ENCODE peak calls at places on chromosomes 11 and 22, in five cellular contexts. E, V, X, R and I are unnamed samples.

GRCh38 chr11:65116370-65117205 is 913 bp downstream of the ZNHIT2 start:
- DNase-seq in E (peak), V (no peak), X (peak), R (peak), I (no peak)

GRCh38 chr22:21010426-21011113 is 4.4 kb upstream of the P2RX6 start:
- DNase-seq in E (no peak), V (no peak), X (no peak), R (no peak), I (no peak)

GRCh38 chr11:9030601-9031000 is 26.8 kb upstream of the NRIP3 start:
- DNase-seq in E (no peak), V (no peak), X (peak), R (no peak), I (no peak)

GRCh38 chr22:33785283-33785991 is 134.8 kb downstream of the LARGE1 start:
- DNase-seq in E (peak), V (peak), X (peak), R (no peak), I (no peak)

GRCh38 chr11:88050247-88050646 is 125.0 kb downstream of the RAB38 start:
- DNase-seq in E (no peak), V (no peak), X (peak), R (no peak), I (no peak)

GRCh38 chr22:22968366-22968765 is 80.8 kb downstream of the IGLL5 start:
- DNase-seq in E (no peak), V (no peak), X (no peak), R (no peak), I (no peak)

GRCh38 chr11:79076526-79077115 is 364.2 kb downstream of the TENM4 start:
- DNase-seq in E (peak), V (no peak), X (peak), R (peak), I (no peak)

GRCh38 chr11:12185914-12186313 is 75.5 kb downstream of the MICAL2 start:
- DNase-seq in E (no peak), V (no peak), X (no peak), R (peak), I (no peak)

GRCh38 chr11:65415499-65416340 is 6.9 kb upstream of the NEAT1 start:
- DNase-seq in E (no peak), V (no peak), X (no peak), R (no peak), I (no peak)

GRCh38 chr11:92104349-92104748 is 120.3 kb upstream of the FAT3 start:
- DNase-seq in E (no peak), V (no peak), X (no peak), R (peak), I (no peak)

GRCh38 chr11:99135508-99135907 is 114.8 kb downstream of the CNTN5 start:
- DNase-seq in E (no peak), V (no peak), X (no peak), R (no peak), I (no peak)

GRCh38 chr11:35144103-35144741 is 5.3 kb downstream of the CD44 start:
- DNase-seq in E (peak), V (peak), X (peak), R (no peak), I (peak)

GRCh38 chr22:48885271-48885918 is 942.3 kb downstream of the BRD1 start:
- DNase-seq in E (no peak), V (no peak), X (no peak), R (no peak), I (no peak)

GRCh38 chr11:67158241-67158640 is 39.2 kb downstream of the KDM2A start:
- DNase-seq in E (no peak), V (no peak), X (no peak), R (no peak), I (no peak)
- H3K4me3 ChIP-seq in E (no peak), V (no peak), X (no peak), R (no peak), I (no peak)

GRCh38 chr11:102378818-102379217 is 31.8 kb downstream of the BIRC2 start:
- DNase-seq in E (no peak), V (no peak), X (no peak), R (no peak), I (no peak)
- H3K4me3 ChIP-seq in E (no peak), V (no peak), X (no peak), R (no peak), I (no peak)

GRCh38 chr11:26914968-26915367 is 78.9 kb upstream of the FIBIN start:
- DNase-seq in E (peak), V (no peak), X (no peak), R (peak), I (no peak)
- H3K4me3 ChIP-seq in E (no peak), V (no peak), X (no peak), R (no peak), I (no peak)

GRCh38 chr11:118618991-118619375 is 11.6 kb downstream of the PHLDB1 start:
- DNase-seq in E (no peak), V (peak), X (peak), R (no peak), I (peak)

GRCh38 chr11:118619444-118620205 is 12.2 kb downstream of the PHLDB1 start:
- DNase-seq in E (no peak), V (peak), X (peak), R (no peak), I (peak)

GRCh38 chr11:118621071-118621815 is 13.8 kb downstream of the PHLDB1 start:
- DNase-seq in E (no peak), V (peak), X (peak), R (peak), I (peak)

GRCh38 chr11:118621898-118622375 is 14.5 kb downstream of the PHLDB1 start:
- DNase-seq in E (no peak), V (no peak), X (no peak), R (no peak), I (no peak)

DNA sequence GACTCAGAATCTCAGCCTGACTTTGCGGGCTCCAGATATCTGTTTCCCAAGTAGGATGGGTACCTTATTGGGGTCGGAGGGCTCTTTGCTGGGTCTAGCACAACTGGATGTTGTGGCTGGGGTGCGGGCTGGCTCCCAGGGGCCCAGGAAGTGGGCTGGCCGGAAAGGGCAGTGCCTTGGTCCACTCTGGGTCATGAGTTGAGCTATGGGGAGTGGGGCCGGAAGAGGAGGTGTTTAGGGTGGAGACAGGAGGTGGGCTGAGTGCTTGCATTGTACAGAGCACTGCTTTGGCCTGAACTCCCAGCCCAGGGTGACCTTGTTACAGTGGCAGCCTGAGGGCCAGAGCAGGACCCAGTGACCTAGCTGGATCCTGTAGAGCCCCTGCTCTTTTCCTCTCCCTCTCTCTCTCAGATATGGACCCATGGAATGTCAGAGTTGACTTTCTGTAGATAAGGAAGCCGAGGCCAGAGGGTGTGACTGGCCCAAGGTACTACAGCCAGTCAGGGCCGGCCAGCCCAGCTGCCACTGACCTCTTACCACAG is 13.2 kb downstream of the PHLDB1 start:
- DNase-seq in E (no peak), V (no peak), X (no peak), R (no peak), I (no peak)
- H3K4me3 ChIP-seq in E (no peak), V (peak), X (peak), R (no peak), I (peak)

DNA sequence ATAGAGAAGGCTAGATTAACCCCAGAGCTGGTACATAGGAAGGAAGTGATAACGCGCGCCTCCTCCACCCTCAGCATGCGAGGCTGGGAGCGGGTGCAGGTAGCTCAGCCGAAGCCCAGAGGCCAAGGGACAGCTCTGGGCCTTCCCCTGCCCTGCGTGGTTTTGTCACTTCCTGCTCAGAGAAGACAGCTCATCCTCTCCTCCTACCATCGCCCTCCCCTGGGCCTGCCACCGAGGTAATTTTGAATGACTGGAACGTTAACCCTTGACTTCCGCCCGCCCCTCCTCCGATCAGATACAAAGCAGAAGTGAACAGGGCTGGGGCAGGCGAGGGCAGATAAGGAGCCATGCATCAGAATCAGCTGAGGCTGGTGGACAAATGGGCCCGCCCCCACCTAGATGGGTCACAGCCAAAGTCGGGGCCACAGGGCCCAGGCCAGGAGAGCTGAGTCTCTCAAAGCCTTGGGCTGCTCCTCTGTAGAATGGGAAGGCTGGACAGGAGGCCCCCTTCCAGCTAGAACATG is 1.6 kb downstream of the RAC2 start:
- DNase-seq in E (peak), V (no peak), X (peak), R (peak), I (no peak)
- H3K4me3 ChIP-seq in E (peak), V (no peak), X (peak), R (no peak), I (no peak)

GRCh38 chr11:62925745-62926668 is 4.8 kb upstream of the CHRM1 start:
- DNase-seq in E (no peak), V (no peak), X (no peak), R (peak), I (no peak)
- H3K4me3 ChIP-seq in E (no peak), V (no peak), X (no peak), R (peak), I (peak)

DNA sequence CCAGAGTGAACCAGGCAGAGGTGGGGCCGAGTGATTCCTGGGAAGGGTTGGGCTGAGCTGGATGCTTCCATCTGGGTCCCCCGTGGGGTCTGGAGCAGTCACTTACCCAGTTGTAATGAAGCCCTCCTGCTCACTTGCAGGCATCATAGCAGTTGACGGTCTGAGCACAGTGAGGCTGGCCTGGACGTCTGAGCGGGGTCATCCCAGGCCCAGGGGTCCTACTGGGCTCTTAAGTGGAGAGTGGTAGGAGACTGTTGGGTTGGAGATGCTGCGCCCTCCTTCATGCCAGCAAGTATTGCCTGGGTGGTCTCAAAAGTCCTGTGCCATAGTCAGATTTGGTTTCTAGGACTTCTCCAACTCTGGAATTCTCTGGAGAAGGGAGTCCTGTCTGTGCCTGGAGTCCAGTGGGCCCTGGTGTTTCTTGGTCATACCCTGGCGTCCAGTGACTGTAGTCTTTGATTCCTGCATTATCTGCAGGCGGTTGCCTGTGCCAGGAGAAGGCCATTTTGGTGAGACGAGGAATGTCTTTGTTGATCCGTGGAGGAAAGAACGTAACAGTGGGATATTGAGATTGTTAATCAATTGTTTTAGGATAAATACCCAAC is 82.3 kb downstream of the TBC1D22A start:
- DNase-seq in E (no peak), V (no peak), X (no peak), R (no peak), I (no peak)
- H3K4me3 ChIP-seq in E (no peak), V (no peak), X (no peak), R (no peak), I (no peak)